ENCODE peak calls at places on chromosomes 4 and X, in nine cellular contexts. O is ELR; C is chondrocyte; H is SHP77; P is NCI-H1694; X is fibroblast of mammary gland; N is LoVo; W is astrocyte; K is activated CD8-positive, alpha-beta memory T cell treated with anti-CD3 and anti-CD28 coated beads for 48 hours. B is an unnamed sample.

GRCh38 chr4:86380176-86380724 is 20.4 kb upstream of the MAPK10 start:
- DNase-seq in O (no peak), P (no peak), W (no peak), X (no peak), C (no peak), H (no peak), N (no peak), K (no peak), B (no peak)

GRCh38 chr4:24659241-24659961 is 75.0 kb upstream of the DHX15 start:
- DNase-seq in O (no peak), H (no peak), N (no peak), C (no peak), X (no peak), W (peak; percentile 7), P (no peak), K (no peak), B (peak; percentile 5)

GRCh38 chrX:133838761-133839676 is 146.4 kb downstream of the GPC3 start:
- DNase-seq in O (peak; percentile 16), W (no peak), X (peak; percentile 45), H (no peak), K (no peak), C (no peak), N (peak; percentile 1), P (peak; percentile 37), B (peak; percentile 14)

GRCh38 chr4:6079965-6080364 is 61.7 kb upstream of the C4orf50 start:
- DNase-seq in P (no peak), W (no peak), K (no peak), N (no peak), O (no peak), C (no peak), H (no peak), X (no peak), B (no peak)

GRCh38 chr4:123340381-123340701 is 56.3 kb upstream of the SPRY1 start:
- DNase-seq in C (no peak), P (no peak), X (peak; percentile 96), N (peak; percentile 79), O (peak; percentile 91), W (peak; percentile 86), K (no peak), H (no peak), B (peak; percentile 58)

GRCh38 chrX:30971761-30972603 is 82.9 kb upstream of the TAB3 start:
- DNase-seq in W (peak; percentile 18), O (peak; percentile 45), K (no peak), C (no peak), P (no peak), N (peak; percentile 37), H (peak; percentile 33), X (peak; percentile 54), B (peak; percentile 53)

GRCh38 chr4:82358773-82359324 is 14.9 kb downstream of the HNRNPD start:
- DNase-seq in P (no peak), X (no peak), K (no peak), W (no peak), C (no peak), H (no peak), O (no peak), N (no peak), B (no peak)

GRCh38 chr4:37685726-37686372 is 327 bp downstream of the RELL1 start:
- DNase-seq in O (peak; percentile 59), N (peak; percentile 23), X (no peak), P (no peak), W (no peak), K (peak; percentile 31), H (no peak), C (no peak), B (peak; percentile 36)

GRCh38 chr4:9923195-9923812 is 98.0 kb downstream of the SLC2A9 start:
- DNase-seq in X (no peak), C (no peak), O (no peak), H (no peak), K (no peak), P (no peak), N (no peak), W (no peak), B (no peak)

GRCh38 chrX:19097553-19097952 is 24.7 kb downstream of the ADGRG2 start:
- DNase-seq in N (no peak), P (no peak), X (no peak), K (no peak), W (no peak), O (no peak), C (no peak), H (no peak), B (no peak)

GRCh38 chrX:149865390-149865789 is 15.6 kb upstream of the MAGEA8 start:
- DNase-seq in P (no peak), C (no peak), W (no peak), K (no peak), H (no peak), N (no peak), O (no peak), X (no peak), B (no peak)

GRCh38 chr4:123952530-123953274 is 556.1 kb downstream of the SPRY1 start:
- DNase-seq in W (peak; percentile 60), O (no peak), H (no peak), P (no peak), N (no peak), K (no peak), X (peak; percentile 57), C (no peak), B (no peak)

GRCh38 chr4:970046-970745 is 3.2 kb downstream of the DGKQ start:
- DNase-seq in C (no peak), P (no peak), O (no peak), W (no peak), N (no peak), H (no peak), X (no peak), K (no peak), B (no peak)

GRCh38 chrX:33339219-33339618 is 127.9 kb upstream of the DMD start:
- DNase-seq in K (no peak), C (no peak), X (peak; percentile 15), W (no peak), H (peak; percentile 63), N (no peak), P (peak; percentile 11), O (no peak), B (no peak)

GRCh38 chrX:81286075-81286474 is 84.2 kb downstream of the SH3BGRL start:
- DNase-seq in W (no peak), O (no peak), K (no peak), H (no peak), X (no peak), N (no peak), C (no peak), P (no peak), B (no peak)

GRCh38 chrX:17433965-17434364 is 59.0 kb downstream of the NHS start:
- DNase-seq in N (no peak), X (no peak), W (no peak), P (no peak), K (no peak), O (no peak), C (no peak), H (no peak), B (no peak)